ENCODE peak calls at places on chromosomes 12 and 14, in ten cellular contexts. One of them, this sample, is unnamed.

GRCh38 chr12:42810006-42810405 is 220.5 kb upstream of the PRICKLE1 start:
- DNase-seq in iris pigment epithelial cell: peak; percentile 13
- DNase-seq in tibial nerve: no peak
- DNase-seq in endothelial cell: no peak
- DNase-seq in activated CD8-positive, alpha-beta T cell treated with anti-CD3 and anti-CD28 coated beads, Interleukin-2, amount 10 ng/mL, durations not matched to agents 7 days and 5 days: no peak
- DNase-seq in stimulated activated CD8-positive, alpha-beta memory T cell treated with anti-CD3 and anti-CD28 coated beads, Interleukin-12 subunit alpha, Interleukin-12 subunit beta, amount 100 ng/mL, for 1 hour: no peak
- DNase-seq in DMS153: no peak
- DNase-seq in NCI-H1105 treated with DMSO at 0.1 percent for 48 hours: peak; percentile 45
- DNase-seq in sciatic nerve: no peak
- DNase-seq in fibroblast of the aortic adventitia: no peak
- DNase-seq in this sample: no peak

GRCh38 chr12:82412246-82412645 is 53.9 kb downstream of the METTL25 start:
- DNase-seq in activated CD8-positive, alpha-beta T cell treated with anti-CD3 and anti-CD28 coated beads, Interleukin-2, amount 10 ng/mL, durations not matched to agents 7 days and 5 days: no peak
- DNase-seq in NCI-H1105 treated with DMSO at 0.1 percent for 48 hours: no peak
- DNase-seq in sciatic nerve: no peak
- DNase-seq in tibial nerve: no peak
- DNase-seq in DMS153: no peak
- DNase-seq in stimulated activated CD8-positive, alpha-beta memory T cell treated with anti-CD3 and anti-CD28 coated beads, Interleukin-12 subunit alpha, Interleukin-12 subunit beta, amount 100 ng/mL, for 1 hour: no peak
- DNase-seq in iris pigment epithelial cell: peak; percentile 9
- DNase-seq in fibroblast of the aortic adventitia: no peak
- DNase-seq in endothelial cell: no peak
- DNase-seq in this sample: no peak

GRCh38 chr12:39464976-39465375 is 22.1 kb upstream of the KIF21A start:
- DNase-seq in iris pigment epithelial cell: peak; percentile 45
- DNase-seq in stimulated activated CD8-positive, alpha-beta memory T cell treated with anti-CD3 and anti-CD28 coated beads, Interleukin-12 subunit alpha, Interleukin-12 subunit beta, amount 100 ng/mL, for 1 hour: no peak
- DNase-seq in tibial nerve: no peak
- DNase-seq in endothelial cell: no peak
- DNase-seq in sciatic nerve: no peak
- DNase-seq in NCI-H1105 treated with DMSO at 0.1 percent for 48 hours: no peak
- DNase-seq in DMS153: no peak
- DNase-seq in fibroblast of the aortic adventitia: no peak
- DNase-seq in activated CD8-positive, alpha-beta T cell treated with anti-CD3 and anti-CD28 coated beads, Interleukin-2, amount 10 ng/mL, durations not matched to agents 7 days and 5 days: no peak
- DNase-seq in this sample: no peak

GRCh38 chr12:1995205-1995896 is 8.9 kb downstream of the DCP1B start:
- DNase-seq in activated CD8-positive, alpha-beta T cell treated with anti-CD3 and anti-CD28 coated beads, Interleukin-2, amount 10 ng/mL, durations not matched to agents 7 days and 5 days: no peak
- DNase-seq in DMS153: no peak
- DNase-seq in stimulated activated CD8-positive, alpha-beta memory T cell treated with anti-CD3 and anti-CD28 coated beads, Interleukin-12 subunit alpha, Interleukin-12 subunit beta, amount 100 ng/mL, for 1 hour: no peak
- DNase-seq in fibroblast of the aortic adventitia: no peak
- DNase-seq in endothelial cell: no peak
- DNase-seq in iris pigment epithelial cell: peak; percentile 10
- DNase-seq in sciatic nerve: no peak
- DNase-seq in tibial nerve: no peak
- DNase-seq in NCI-H1105 treated with DMSO at 0.1 percent for 48 hours: no peak
- DNase-seq in this sample: no peak

GRCh38 chr14:58731465-58732330 is 93.9 kb downstream of the DACT1 start:
- DNase-seq in activated CD8-positive, alpha-beta T cell treated with anti-CD3 and anti-CD28 coated beads, Interleukin-2, amount 10 ng/mL, durations not matched to agents 7 days and 5 days: no peak
- DNase-seq in endothelial cell: no peak
- DNase-seq in fibroblast of the aortic adventitia: peak; percentile 100
- DNase-seq in NCI-H1105 treated with DMSO at 0.1 percent for 48 hours: no peak
- DNase-seq in tibial nerve: no peak
- DNase-seq in sciatic nerve: no peak
- DNase-seq in DMS153: no peak
- DNase-seq in iris pigment epithelial cell: peak; percentile 98
- DNase-seq in stimulated activated CD8-positive, alpha-beta memory T cell treated with anti-CD3 and anti-CD28 coated beads, Interleukin-12 subunit alpha, Interleukin-12 subunit beta, amount 100 ng/mL, for 1 hour: no peak
- DNase-seq in this sample: no peak

GRCh38 chr14:21071225-21072041 is 1.3 kb downstream of the ARHGEF40 start:
- DNase-seq in NCI-H1105 treated with DMSO at 0.1 percent for 48 hours: peak; percentile 84
- DNase-seq in endothelial cell: peak; percentile 73
- DNase-seq in activated CD8-positive, alpha-beta T cell treated with anti-CD3 and anti-CD28 coated beads, Interleukin-2, amount 10 ng/mL, durations not matched to agents 7 days and 5 days: peak; percentile 65
- DNase-seq in fibroblast of the aortic adventitia: peak; percentile 93
- DNase-seq in stimulated activated CD8-positive, alpha-beta memory T cell treated with anti-CD3 and anti-CD28 coated beads, Interleukin-12 subunit alpha, Interleukin-12 subunit beta, amount 100 ng/mL, for 1 hour: no peak
- DNase-seq in iris pigment epithelial cell: peak; percentile 94
- DNase-seq in tibial nerve: peak; percentile 70
- DNase-seq in DMS153: peak; percentile 64
- DNase-seq in sciatic nerve: peak; percentile 93
- DNase-seq in this sample: peak; percentile 91

GRCh38 chr14:69666698-69667211 is 55.4 kb downstream of the SUSD6 start:
- DNase-seq in sciatic nerve: no peak
- DNase-seq in iris pigment epithelial cell: no peak
- DNase-seq in stimulated activated CD8-positive, alpha-beta memory T cell treated with anti-CD3 and anti-CD28 coated beads, Interleukin-12 subunit alpha, Interleukin-12 subunit beta, amount 100 ng/mL, for 1 hour: no peak
- DNase-seq in activated CD8-positive, alpha-beta T cell treated with anti-CD3 and anti-CD28 coated beads, Interleukin-2, amount 10 ng/mL, durations not matched to agents 7 days and 5 days: no peak
- DNase-seq in NCI-H1105 treated with DMSO at 0.1 percent for 48 hours: no peak
- DNase-seq in DMS153: no peak
- DNase-seq in fibroblast of the aortic adventitia: peak; percentile 83
- DNase-seq in endothelial cell: no peak
- DNase-seq in tibial nerve: no peak
- DNase-seq in this sample: no peak

GRCh38 chr14:38964630-38965029 is 138.4 kb downstream of the SEC23A start:
- DNase-seq in fibroblast of the aortic adventitia: no peak
- DNase-seq in DMS153: no peak
- DNase-seq in stimulated activated CD8-positive, alpha-beta memory T cell treated with anti-CD3 and anti-CD28 coated beads, Interleukin-12 subunit alpha, Interleukin-12 subunit beta, amount 100 ng/mL, for 1 hour: no peak
- DNase-seq in sciatic nerve: no peak
- DNase-seq in activated CD8-positive, alpha-beta T cell treated with anti-CD3 and anti-CD28 coated beads, Interleukin-2, amount 10 ng/mL, durations not matched to agents 7 days and 5 days: no peak
- DNase-seq in NCI-H1105 treated with DMSO at 0.1 percent for 48 hours: no peak
- DNase-seq in tibial nerve: no peak
- DNase-seq in endothelial cell: no peak
- DNase-seq in iris pigment epithelial cell: peak; percentile 84
- DNase-seq in this sample: no peak

GRCh38 chr14:93369393-93370266 is 22.6 kb downstream of the COX8C start:
- DNase-seq in endothelial cell: no peak
- DNase-seq in tibial nerve: no peak
- DNase-seq in DMS153: no peak
- DNase-seq in stimulated activated CD8-positive, alpha-beta memory T cell treated with anti-CD3 and anti-CD28 coated beads, Interleukin-12 subunit alpha, Interleukin-12 subunit beta, amount 100 ng/mL, for 1 hour: no peak
- DNase-seq in NCI-H1105 treated with DMSO at 0.1 percent for 48 hours: no peak
- DNase-seq in activated CD8-positive, alpha-beta T cell treated with anti-CD3 and anti-CD28 coated beads, Interleukin-2, amount 10 ng/mL, durations not matched to agents 7 days and 5 days: no peak
- DNase-seq in fibroblast of the aortic adventitia: no peak
- DNase-seq in sciatic nerve: no peak
- DNase-seq in iris pigment epithelial cell: no peak
- DNase-seq in this sample: no peak

GRCh38 chr12:47364251-47364650 is 284.5 kb upstream of the AMIGO2 start:
- DNase-seq in fibroblast of the aortic adventitia: no peak
- DNase-seq in sciatic nerve: no peak
- DNase-seq in tibial nerve: no peak
- DNase-seq in DMS153: no peak
- DNase-seq in stimulated activated CD8-positive, alpha-beta memory T cell treated with anti-CD3 and anti-CD28 coated beads, Interleukin-12 subunit alpha, Interleukin-12 subunit beta, amount 100 ng/mL, for 1 hour: no peak
- DNase-seq in iris pigment epithelial cell: no peak
- DNase-seq in NCI-H1105 treated with DMSO at 0.1 percent for 48 hours: no peak
- DNase-seq in activated CD8-positive, alpha-beta T cell treated with anti-CD3 and anti-CD28 coated beads, Interleukin-2, amount 10 ng/mL, durations not matched to agents 7 days and 5 days: no peak
- DNase-seq in endothelial cell: no peak
- DNase-seq in this sample: no peak

This sample was measured in left ventricle myocardium inferior.